ENCODE peak calls at places on chromosomes 6 and 20, in four cellular contexts. V, Q, O and E are unnamed samples.
A peak's percentile ranks its signal among the peaks of the same experiment; 100 is the strongest.

GRCh38 chr6:111096246-111096645 is 8.9 kb downstream of the SLC16A10 start:
- DNase-seq in V (peak; percentile 45), Q (no peak), O (no peak), E (peak; percentile 85)

GRCh38 chr6:157134402-157135074 is 188.8 kb downstream of the TMEM242 start:
- DNase-seq in V (no peak), Q (no peak), O (no peak), E (no peak)

GRCh38 chr20:22805219-22805618 is 220.8 kb upstream of the FOXA2 start:
- DNase-seq in V (no peak), Q (no peak), O (no peak), E (no peak)

GRCh38 chr6:38157905-38158304 is 338.4 kb downstream of the ZFAND3 start:
- DNase-seq in V (no peak), Q (no peak), O (no peak), E (no peak)

GRCh38 chr6:52666523-52666922 is 4.4 kb upstream of the TMEM14A start:
- DNase-seq in V (no peak), Q (no peak), O (no peak), E (no peak)

GRCh38 chr6:82057846-82058554 is 189.5 kb downstream of the IBTK start:
- DNase-seq in V (no peak), Q (no peak), O (no peak), E (no peak)

GRCh38 chr6:153401751-153402150 is 270.7 kb upstream of the RGS17 start:
- DNase-seq in V (no peak), Q (no peak), O (no peak), E (no peak)

GRCh38 chr6:73394577-73395354 is at the start of gene DDX43:
- DNase-seq in V (peak; percentile 21), Q (no peak), O (peak; percentile 55), E (peak; percentile 31)

GRCh38 chr20:21053002-21053762 is 53.0 kb downstream of the LINC00237 start:
- DNase-seq in V (no peak), Q (peak; percentile 83), O (no peak), E (no peak)

GRCh38 chr6:151018911-151019795 is 153.7 kb downstream of the MTHFD1L start:
- DNase-seq in V (no peak), Q (no peak), O (no peak), E (no peak)

GRCh38 chr20:7893019-7893730 is 47.1 kb downstream of the HAO1 start:
- DNase-seq in V (no peak), Q (no peak), O (no peak), E (no peak)

GRCh38 chr20:9889270-9889981 is 50.5 kb upstream of the PAK5 start:
- DNase-seq in V (no peak), Q (no peak), O (no peak), E (no peak)

GRCh38 chr20:54497931-54498718 is 22.7 kb downstream of the DOK5 start:
- DNase-seq in V (no peak), Q (no peak), O (no peak), E (no peak)

GRCh38 chr6:27375613-27376079 is 12.9 kb upstream of the ZNF391 start:
- DNase-seq in V (no peak), Q (no peak), O (no peak), E (no peak)

GRCh38 chr6:138970856-138971425 is 17.1 kb downstream of the REPS1 start:
- DNase-seq in V (no peak), Q (no peak), O (peak; percentile 15), E (no peak)

GRCh38 chr6:37233541-37233940 is 24.0 kb upstream of the TBC1D22B start:
- DNase-seq in V (no peak), Q (no peak), O (no peak), E (no peak)

GRCh38 chr20:595330-596308 is 14.5 kb downstream of the TCF15 start:
- DNase-seq in V (no peak), Q (no peak), O (no peak), E (no peak)

GRCh38 chr6:63537126-63537958 is 34.9 kb upstream of the LOC128125822 start:
- DNase-seq in V (no peak), Q (no peak), O (no peak), E (no peak)

GRCh38 chr6:4567141-4567540 is 209.1 kb upstream of the CDYL start:
- DNase-seq in V (no peak), Q (no peak), O (no peak), E (no peak)

GRCh38 chr6:12363651-12364381 is 73.7 kb downstream of the EDN1 start:
- DNase-seq in V (no peak), Q (no peak), O (no peak), E (no peak)

GRCh38 chr6:129015721-129016120 is 132.8 kb downstream of the LAMA2 start:
- DNase-seq in V (no peak), Q (no peak), O (no peak), E (no peak)

DNA sequence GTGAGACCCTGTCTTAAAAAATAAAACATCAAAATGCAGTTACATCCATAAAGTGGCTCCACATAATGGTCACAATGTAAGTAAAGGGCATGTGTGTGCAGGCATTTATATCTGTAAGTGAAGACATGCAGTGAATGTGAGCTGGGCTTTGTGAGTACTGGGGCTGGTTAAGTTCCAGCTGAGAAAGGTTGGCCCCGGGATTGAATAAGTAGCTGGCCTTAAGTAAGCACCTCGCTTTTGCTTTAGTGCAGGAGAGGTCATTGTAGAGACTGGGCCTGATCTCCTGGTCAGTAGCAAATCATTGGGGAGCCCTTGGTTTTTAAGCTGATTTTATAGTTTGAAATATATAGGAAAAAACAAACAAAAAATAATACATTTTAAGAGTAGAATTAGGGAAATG is 8.1 kb downstream of the QKI start:
- DNase-seq in V (no peak), Q (no peak), O (no peak), E (no peak)
- H3K4me1 ChIP-seq in V (peaks cover 22% of the 10 kb centered on the region), Q (peaks cover 52% of the 10 kb centered on the region), O (peaks cover 42% of the 10 kb centered on the region), E (peaks cover 12% of the 10 kb centered on the region)

DNA sequence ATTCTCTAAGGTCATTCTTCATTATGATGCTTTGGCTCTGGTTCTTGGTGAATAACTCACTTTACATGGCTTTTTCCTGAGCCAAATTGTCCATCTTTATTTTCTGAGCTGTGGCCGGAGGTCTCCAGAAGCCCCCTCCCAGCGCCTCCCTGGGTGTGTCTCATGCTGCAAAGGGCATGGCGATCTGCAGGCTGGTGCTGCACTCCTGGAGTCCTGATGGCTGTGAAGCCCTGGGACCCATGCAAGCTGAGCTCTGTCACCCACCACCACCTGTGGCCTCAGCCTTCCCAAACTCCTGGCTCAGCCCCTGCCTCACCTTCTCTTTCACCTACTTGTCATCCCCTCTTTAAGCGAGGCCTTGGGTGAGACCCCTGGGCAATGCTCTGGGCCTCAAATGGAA is 96.9 kb downstream of the CEBPB start:
- DNase-seq in V (no peak), Q (no peak), O (no peak), E (no peak)
- H3K4me1 ChIP-seq in V (no peaks in the 10 kb centered on the region), Q (peaks cover 40% of the 10 kb centered on the region), O (peaks cover 35% of the 10 kb centered on the region), E (no peaks in the 10 kb centered on the region)

DNA sequence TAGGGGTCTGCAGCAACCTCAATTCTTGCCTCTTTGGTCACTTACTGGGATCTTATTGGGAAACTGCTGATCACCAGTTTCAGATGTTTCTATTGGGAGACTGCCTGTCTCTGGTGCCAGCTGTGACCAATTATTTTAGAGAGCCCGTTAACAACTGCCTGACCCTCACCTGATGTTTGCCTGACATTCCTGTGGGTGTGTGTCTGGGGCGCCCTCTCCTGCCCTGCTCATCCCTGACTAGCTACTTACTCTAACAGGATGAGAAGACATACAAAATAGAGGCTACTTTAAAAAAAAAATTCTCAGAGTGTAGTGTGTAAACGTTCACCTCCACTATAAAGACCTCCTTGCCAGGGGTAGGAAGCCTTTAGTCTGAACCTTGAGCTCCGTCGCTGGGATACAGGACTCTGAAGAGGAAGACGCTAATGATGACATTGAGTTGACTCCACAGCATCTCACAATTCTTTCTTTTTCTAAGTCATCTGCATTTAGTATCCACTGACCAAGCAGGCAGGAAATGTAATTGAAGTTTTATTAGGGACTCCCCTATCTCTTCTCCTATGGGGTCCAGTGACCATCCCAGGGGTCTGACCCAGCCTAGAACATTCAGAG is 54.6 kb upstream of the DDR1 start:
- DNase-seq in V (no peak), Q (no peak), O (no peak), E (no peak)
- H3K4me1 ChIP-seq in V (peaks cover 56% of the 10 kb centered on the region), Q (peaks cover 12% of the 10 kb centered on the region), O (peaks cover 4% of the 10 kb centered on the region), E (peaks cover 43% of the 10 kb centered on the region)

DNA sequence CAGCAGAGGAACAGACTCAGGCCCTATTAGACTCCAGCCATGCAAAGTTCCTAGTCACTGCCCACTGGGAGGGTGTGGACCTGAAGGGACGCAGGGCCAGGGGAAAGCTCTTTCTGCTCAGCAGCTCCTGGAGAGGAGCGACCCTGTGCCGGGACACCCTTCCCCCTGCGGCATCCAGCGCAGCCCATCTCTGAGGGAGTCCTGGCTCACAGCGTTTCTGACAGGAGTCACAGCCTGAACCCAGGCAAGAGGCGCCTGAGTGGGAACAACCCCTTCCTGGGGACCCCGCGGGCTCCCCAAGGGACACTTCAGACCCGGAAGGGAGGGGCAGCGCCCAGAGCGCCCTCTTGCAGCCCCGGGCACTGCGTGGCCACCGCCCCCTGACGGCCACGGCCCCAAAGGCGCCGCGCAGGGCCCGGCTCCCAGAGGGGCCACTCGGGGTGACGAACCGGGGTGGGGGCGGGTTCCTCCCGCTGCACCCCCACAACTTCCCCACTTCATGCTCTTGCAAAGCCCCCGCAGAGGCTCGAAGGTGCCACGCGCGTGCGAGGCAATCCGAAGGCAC is 853 bp downstream of the UCKL1 start:
- DNase-seq in V (no peak), Q (no peak), O (no peak), E (peak; percentile 49)
- H3K4me1 ChIP-seq in V (peaks cover 28% of the 10 kb centered on the region), Q (peaks cover 65% of the 10 kb centered on the region), O (peaks cover 35% of the 10 kb centered on the region), E (peaks cover 18% of the 10 kb centered on the region)

GRCh38 chr6:24495516-24495847 is 713 bp downstream of the ALDH5A1 start:
- DNase-seq in V (peak; percentile 15), Q (no peak), O (peak; percentile 28), E (no peak)
- H3K4me1 ChIP-seq in V (peaks cover 12% of the 10 kb centered on the region), Q (peaks cover 3% of the 10 kb centered on the region), O (no peaks in the 10 kb centered on the region), E (peaks cover 15% of the 10 kb centered on the region)

GRCh38 chr20:50392138-50392866 is 117.9 kb upstream of the PTPN1 start:
- DNase-seq in V (no peak), Q (no peak), O (no peak), E (no peak)

GRCh38 chr20:50390685-50391443 is 119.3 kb upstream of the PTPN1 start:
- DNase-seq in V (no peak), Q (no peak), O (no peak), E (no peak)

GRCh38 chr20:50389808-50390684 is 120.1 kb upstream of the PTPN1 start:
- DNase-seq in V (no peak), Q (no peak), O (no peak), E (no peak)

GRCh38 chr20:50393242-50393641 is 116.9 kb upstream of the PTPN1 start:
- DNase-seq in V (no peak), Q (no peak), O (no peak), E (no peak)

GRCh38 chr20:50391444-50392137 is 118.6 kb upstream of the PTPN1 start:
- DNase-seq in V (no peak), Q (no peak), O (no peak), E (no peak)
- H3K4me1 ChIP-seq in V (peaks cover 12% of the 10 kb centered on the region), Q (peaks cover 39% of the 10 kb centered on the region), O (peaks cover 45% of the 10 kb centered on the region), E (peaks cover under 1% of the 10 kb centered on the region)

DNA sequence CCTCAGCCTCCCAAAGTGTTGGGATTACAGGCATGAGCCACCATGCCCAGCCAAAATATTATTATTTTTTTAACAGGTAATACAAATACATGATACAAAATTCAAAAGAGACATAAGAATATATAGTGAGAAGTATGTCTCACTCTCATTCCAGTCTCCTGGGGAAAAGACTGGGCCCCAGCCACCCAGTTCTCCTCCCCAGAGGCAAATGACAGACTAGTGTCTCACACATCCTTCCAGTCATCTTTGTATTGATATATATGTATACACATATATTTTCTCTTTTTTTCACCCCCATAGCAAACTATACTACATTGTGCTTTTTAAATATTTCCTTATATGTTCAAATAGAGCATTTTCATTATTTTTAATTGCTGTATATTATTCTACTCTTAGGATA is 8.3 kb downstream of the GSS start:
- DNase-seq in V (no peak), Q (no peak), O (no peak), E (no peak)
- H3K4me1 ChIP-seq in V (no peaks in the 10 kb centered on the region), Q (no peaks in the 10 kb centered on the region), O (no peaks in the 10 kb centered on the region), E (no peaks in the 10 kb centered on the region)